ENCODE peak calls at places on chromosome 1, in six cellular contexts. Z, O, H, B, M and T are unnamed samples.

GRCh38 chr1:159071970-159072582 is 4.5 kb downstream of the AIM2 start:
- DNase-seq in M (peak), Z (peak), B (no peak), O (peak), H (peak), T (no peak)

GRCh38 chr1:197027359-197027758 is 39.7 kb downstream of the F13B start:
- DNase-seq in M (no peak), B (no peak), H (no peak), Z (peak), O (no peak), T (no peak)

GRCh38 chr1:61117283-61117682 is 34.9 kb downstream of the NFIA start:
- DNase-seq in Z (no peak), H (no peak), M (no peak), B (no peak), O (no peak), T (no peak)

GRCh38 chr1:26700711-26701110 is 4.9 kb downstream of the ARID1A start:
- DNase-seq in H (no peak), O (no peak), M (no peak), Z (peak), B (no peak), T (no peak)

GRCh38 chr1:220076861-220077762 is 12.5 kb downstream of the BPNT1 start:
- DNase-seq in H (no peak), M (no peak), B (no peak), O (no peak), Z (no peak), T (no peak)

GRCh38 chr1:25771246-25772114 is 28.5 kb upstream of the SELENON start:
- DNase-seq in O (peak), M (no peak), H (no peak), Z (peak), B (no peak), T (no peak)

GRCh38 chr1:235843458-235843857 is 23.2 kb downstream of the LYST start:
- DNase-seq in Z (peak), M (no peak), O (peak), H (peak), B (no peak), T (no peak)

GRCh38 chr1:70090875-70091274 is 114.5 kb downstream of the LRRC40 start:
- DNase-seq in H (no peak), M (peak), Z (peak), O (peak), B (no peak), T (no peak)

GRCh38 chr1:79161077-79161476 is 154.5 kb upstream of the ADGRL4 start:
- DNase-seq in M (peak), B (no peak), O (peak), Z (peak), H (no peak), T (no peak)

GRCh38 chr1:56967900-56968832 is 2.4 kb upstream of the C8B start:
- DNase-seq in B (no peak), Z (peak), H (no peak), O (no peak), M (no peak), T (no peak)

GRCh38 chr1:11767932-11768704 is 6.1 kb downstream of the C1orf167 start:
- DNase-seq in O (no peak), B (no peak), Z (no peak), H (no peak), M (no peak), T (no peak)

GRCh38 chr1:9687876-9688582 is 36.5 kb downstream of the PIK3CD start:
- DNase-seq in H (no peak), O (no peak), M (no peak), B (no peak), Z (peak), T (no peak)

GRCh38 chr1:59972216-59972924 is 45.8 kb upstream of the CYP2J2 start:
- DNase-seq in M (no peak), H (peak), Z (no peak), B (no peak), O (no peak), T (no peak)

GRCh38 chr1:183100575-183100974 is 77.4 kb downstream of the LAMC1 start:
- DNase-seq in M (no peak), B (no peak), Z (no peak), H (no peak), O (no peak), T (no peak)

GRCh38 chr1:8191474-8191873 is 126.4 kb upstream of the SLC45A1 start:
- DNase-seq in M (no peak), H (no peak), B (no peak), O (no peak), Z (no peak), T (no peak)

GRCh38 chr1:56550132-56550531 is 29.2 kb downstream of the PLPP3 start:
- DNase-seq in M (no peak), O (no peak), B (no peak), H (no peak), Z (no peak), T (no peak)

GRCh38 chr1:818611-819291 is 105.0 kb upstream of the SAMD11 start:
- DNase-seq in M (no peak), H (no peak), O (no peak), B (no peak), Z (peak), T (no peak)

GRCh38 chr1:34328281-34328680 is 151.6 kb downstream of the C1orf94 start:
- DNase-seq in O (no peak), B (no peak), H (no peak), M (no peak), Z (no peak), T (no peak)

GRCh38 chr1:180598333-180598979 is 33.4 kb upstream of the XPR1 start:
- DNase-seq in H (no peak), O (no peak), B (no peak), M (no peak), Z (no peak), T (no peak)

GRCh38 chr1:233673146-233673946 is 59.4 kb downstream of the KCNK1 start:
- DNase-seq in H (no peak), O (no peak), B (no peak), M (no peak), Z (no peak), T (no peak)

GRCh38 chr1:167173516-167174184 is 47.0 kb upstream of the POU2F1 start:
- DNase-seq in M (no peak), B (no peak), Z (peak), H (no peak), O (no peak), T (no peak)

GRCh38 chr1:12150456-12151200 is 16.2 kb upstream of the TNFRSF1B start:
- DNase-seq in O (no peak), H (no peak), B (no peak), M (no peak), Z (no peak), T (no peak)

GRCh38 chr1:185152187-185152767 is 4.5 kb downstream of the TRMT1L start:
- DNase-seq in Z (no peak), M (no peak), O (no peak), B (no peak), H (no peak), T (no peak)

GRCh38 chr1:205669341-205670142 is 10.8 kb downstream of the SLC45A3 start:
- DNase-seq in H (no peak), Z (no peak), O (no peak), M (no peak), B (peak), T (no peak)

GRCh38 chr1:25120286-25120685 is 112.0 kb downstream of the SYF2 start:
- DNase-seq in O (no peak), M (no peak), H (no peak), Z (no peak), B (no peak), T (no peak)

GRCh38 chr1:58773406-58773840 is 10.4 kb downstream of the JUN start:
- DNase-seq in Z (peak), O (no peak), M (no peak), H (peak), B (no peak), T (no peak)

GRCh38 chr1:24713176-24713575 is 32.1 kb upstream of the CLIC4 start:
- DNase-seq in O (no peak), Z (peak), H (no peak), M (no peak), B (no peak), T (no peak)

GRCh38 chr1:180899262-180899661 is 13.4 kb upstream of the KIAA1614 start:
- DNase-seq in B (no peak), Z (no peak), H (no peak), O (no peak), M (no peak), T (no peak)

GRCh38 chr1:99149952-99150351 is 114.3 kb upstream of the PLPPR4 start:
- DNase-seq in M (no peak), O (no peak), B (no peak), H (no peak), Z (no peak), T (no peak)

GRCh38 chr1:34283142-34283541 is 106.4 kb downstream of the C1orf94 start:
- DNase-seq in Z (no peak), B (no peak), M (no peak), H (no peak), O (no peak), T (no peak)

GRCh38 chr1:203035111-203036000 is 9.1 kb downstream of the PPFIA4 start:
- DNase-seq in Z (no peak), O (no peak), M (no peak), B (no peak), H (no peak), T (no peak)